ENCODE peak calls at places on chromosomes 5 and 9, in six cellular contexts. M is tibial artery; K is mammary epithelial cell; J is brain microvascular endothelial cell; P is CD8-positive, alpha-beta T cell; I is fibroblast of lung. E is an unnamed sample.

GRCh38 chr9:89116064-89116817 is 62.4 kb downstream of the SHC3 start:
- DNase-seq in M (no peak), K (peak), J (peak), P (no peak), I (peak), E (no peak)

GRCh38 chr5:65482727-65483473 is 1.2 kb upstream of the ADAMTS6 start:
- DNase-seq in M (no peak), K (peak), J (peak), P (no peak), I (peak), E (no peak)

GRCh38 chr9:14654932-14655331 is 38.3 kb downstream of the ZDHHC21 start:
- DNase-seq in M (no peak), K (no peak), J (no peak), P (no peak), I (peak), E (no peak)

GRCh38 chr5:65721775-65722574 is at the start of the genes NLN and SGTB:
- DNase-seq in M (peak), K (peak), J (peak), P (peak), I (peak), E (peak)

GRCh38 chr5:87394407-87394806 is 18.3 kb downstream of the CCNH start:
- DNase-seq in M (no peak), K (peak), J (peak), P (no peak), I (peak), E (no peak)

GRCh38 chr9:92934321-92934720 is 13.0 kb upstream of the FGD3 start:
- DNase-seq in M (no peak), K (no peak), J (no peak), P (no peak), I (no peak), E (no peak)

GRCh38 chr5:106964102-106964501 is 706.6 kb downstream of the EFNA5 start:
- DNase-seq in M (no peak), K (peak), J (no peak), P (no peak), I (peak), E (no peak)

GRCh38 chr5:174733836-174734235 is 9.5 kb downstream of the MSX2 start:
- DNase-seq in M (no peak), K (no peak), J (no peak), P (no peak), I (no peak), E (no peak)

GRCh38 chr5:11104543-11105151 is 343.6 kb upstream of the DAP start:
- DNase-seq in M (no peak), K (no peak), J (no peak), P (no peak), I (no peak), E (peak)

GRCh38 chr5:37109338-37109737 is 139.8 kb downstream of the CPLANE1 start:
- DNase-seq in M (no peak), K (no peak), J (no peak), P (no peak), I (no peak), E (no peak)

GRCh38 chr5:163478126-163478981 is 17.9 kb downstream of the HMMR start:
- DNase-seq in M (no peak), K (peak), J (no peak), P (no peak), I (peak), E (no peak)

GRCh38 chr9:134217431-134218210 is 53.3 kb upstream of the RNU6ATAC start:
- DNase-seq in M (no peak), K (no peak), J (no peak), P (no peak), I (no peak), E (no peak)

GRCh38 chr9:117030254-117030768 is 343.2 kb downstream of the TRIM32 start:
- DNase-seq in M (no peak), K (no peak), J (no peak), P (no peak), I (no peak), E (no peak)

GRCh38 chr5:31963961-31964360 is 210.2 kb downstream of the GOLPH3 start:
- DNase-seq in M (no peak), K (peak), J (no peak), P (no peak), I (no peak), E (no peak)

GRCh38 chr5:151740336-151740942 is 18.0 kb downstream of the ATOX1 start:
- DNase-seq in M (peak), K (peak), J (peak), P (peak), I (peak), E (peak)

GRCh38 chr5:78341445-78341844 is 19.0 kb upstream of the SCAMP1 start:
- DNase-seq in M (no peak), K (no peak), J (no peak), P (no peak), I (no peak), E (no peak)

GRCh38 chr9:34431661-34432060 is 26.7 kb downstream of the FAM219A start:
- DNase-seq in M (no peak), K (no peak), J (no peak), P (no peak), I (no peak), E (no peak)

GRCh38 chr9:123048748-123049147 is 15.3 kb downstream of the GPR21 start:
- DNase-seq in M (no peak), K (no peak), J (no peak), P (no peak), I (peak), E (no peak)

GRCh38 chr9:113563856-113564514 is 100.5 kb downstream of the RGS3 start:
- DNase-seq in M (peak), K (no peak), J (no peak), P (no peak), I (no peak), E (no peak)

GRCh38 chr9:114769664-114770063 is 36.2 kb downstream of the TNFSF15 start:
- DNase-seq in M (no peak), K (peak), J (no peak), P (no peak), I (peak), E (no peak)

GRCh38 chr5:100731768-100732167 is 171.3 kb downstream of the ST8SIA4 start:
- DNase-seq in M (no peak), K (no peak), J (no peak), P (peak), I (no peak), E (no peak)

GRCh38 chr9:81430727-81431126 is 258.6 kb downstream of the TLE1 start:
- DNase-seq in M (no peak), K (no peak), J (no peak), P (no peak), I (peak), E (no peak)

GRCh38 chr9:36877239-36877638 is 156.8 kb downstream of the PAX5 start:
- DNase-seq in M (no peak), K (no peak), J (no peak), P (no peak), I (no peak), E (no peak)

DNA sequence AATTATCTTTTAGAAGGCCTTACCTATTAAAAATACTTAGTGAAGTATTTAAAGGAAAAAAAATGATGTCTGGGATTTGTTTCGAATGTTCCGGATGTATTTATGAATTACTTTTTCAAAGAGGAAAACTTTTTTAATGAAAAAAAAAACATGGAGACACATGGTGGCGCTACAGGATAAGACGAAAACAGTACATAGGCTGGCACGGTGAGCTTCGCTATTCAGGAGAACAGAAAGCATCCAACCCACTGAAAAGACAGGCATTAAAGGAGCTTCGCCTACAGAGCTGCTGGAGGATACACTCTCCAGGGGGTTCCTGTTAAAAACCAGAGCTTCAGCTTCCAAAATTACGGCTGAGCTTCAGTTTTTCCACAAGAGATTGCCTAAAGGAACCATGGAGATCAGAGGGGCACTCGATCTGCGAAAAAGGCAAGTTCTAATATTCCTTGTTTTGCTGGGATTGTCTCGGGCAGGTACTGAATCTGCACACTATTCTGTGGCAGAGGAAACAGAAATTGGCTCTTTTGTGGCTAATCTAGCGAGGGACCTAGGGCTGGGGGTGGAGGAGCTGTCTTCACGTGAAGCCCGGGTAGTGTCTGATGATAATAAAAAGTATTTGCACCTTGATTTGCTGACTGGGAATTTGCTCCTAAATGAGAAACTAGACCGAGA is at the start of gene PCDHB14:
- DNase-seq in M (no peak), K (peak), J (no peak), P (no peak), I (peak), E (no peak)
- H3K4me3 ChIP-seq in M (peak), K (peak), J (no peak), P (no peak), I (no peak), E (peak)

GRCh38 chr5:120229036-120229435 is 235.1 kb upstream of the PRR16 start:
- DNase-seq in M (no peak), K (no peak), J (no peak), P (no peak), I (no peak), E (no peak)

GRCh38 chr5:120231563-120231962 is 232.5 kb upstream of the PRR16 start:
- DNase-seq in M (no peak), K (no peak), J (no peak), P (no peak), I (no peak), E (no peak)

DNA sequence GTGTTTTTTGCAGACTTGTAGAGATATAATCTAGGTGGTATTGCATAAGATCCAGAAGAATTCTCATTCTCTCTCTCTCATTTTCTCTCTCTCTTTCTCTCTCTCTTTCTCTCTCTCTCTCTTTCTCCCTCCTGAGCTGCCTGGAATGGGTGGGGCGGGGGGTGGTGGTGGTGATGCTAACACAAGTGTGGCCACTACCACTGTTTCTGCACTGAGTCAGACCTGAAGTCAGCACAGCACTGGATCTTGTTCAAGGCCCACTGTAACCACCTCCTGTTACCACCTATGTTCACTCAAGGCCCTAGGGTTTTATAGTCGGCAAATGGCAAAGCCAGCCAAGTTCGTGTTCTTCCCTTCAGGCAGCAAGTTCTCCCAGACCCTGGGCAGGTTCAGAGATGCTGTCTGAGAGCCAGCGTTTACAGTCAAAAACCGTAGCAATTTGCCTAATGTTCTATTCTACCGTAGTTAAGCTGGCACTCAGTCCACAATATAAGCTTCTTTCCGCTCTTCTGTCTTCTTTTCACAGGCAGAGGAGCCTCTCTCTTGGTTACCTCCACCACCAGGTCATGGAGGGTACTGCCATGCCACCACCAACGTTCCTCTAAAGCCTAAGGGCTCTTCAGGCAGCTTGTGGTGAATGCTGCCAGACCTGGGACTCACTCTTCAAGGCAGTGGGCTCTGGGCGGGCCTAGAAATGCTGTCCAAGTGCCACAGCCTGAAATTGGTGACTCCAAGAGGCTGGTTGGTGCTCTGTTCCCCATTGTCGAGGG is 235.7 kb upstream of the PRR16 start:
- DNase-seq in M (no peak), K (peak), J (no peak), P (no peak), I (no peak), E (no peak)
- TF ChIP-seq CTCF in M (no peak), K (no peak), J (peak), P (no peak), I (no peak), E (no peak)

DNA sequence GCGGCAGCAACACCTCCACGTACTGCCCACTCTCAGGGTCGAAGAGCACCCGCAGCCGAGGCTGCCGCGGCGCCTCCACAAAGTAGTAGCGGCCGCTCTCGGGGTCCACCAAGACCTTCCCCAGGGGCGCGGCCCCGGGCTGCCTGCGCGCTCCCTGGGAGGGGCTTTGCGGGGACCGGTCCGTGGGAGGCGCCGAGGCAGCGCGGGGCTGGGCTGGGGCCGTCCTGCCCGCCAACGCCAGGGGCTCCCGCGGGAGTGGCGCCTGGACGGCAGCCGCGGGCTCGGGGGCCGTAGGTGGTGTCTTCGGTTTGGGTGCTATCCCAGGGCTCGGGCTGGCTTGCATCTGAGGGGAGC is 2.6 kb upstream of the MZB1 start:
- DNase-seq in M (no peak), K (no peak), J (no peak), P (no peak), I (no peak), E (no peak)
- H3K27ac ChIP-seq in M (no peak), K (no peak), J (no peak), P (no peak), I (no peak), E (peak)

GRCh38 chr9:91572044-91572443 is 148.4 kb upstream of the NFIL3 start:
- DNase-seq in M (no peak), K (peak), J (no peak), P (no peak), I (peak), E (no peak)
- H3K4me3 ChIP-seq in M (no peak), K (no peak), J (no peak), P (no peak), I (no peak), E (no peak)

GRCh38 chr5:127746756-127747155 is 43.6 kb downstream of the CCDC192 start:
- DNase-seq in M (no peak), K (no peak), J (no peak), P (no peak), I (peak), E (no peak)
- TF ChIP-seq CTCF in M (peak), K (peak), J (peak), P (no peak), I (peak), E (peak)

GRCh38 chr9:137030931-137031527 is 859 bp downstream of the FUT7 start:
- DNase-seq in M (no peak), K (no peak), J (no peak), P (no peak), I (no peak), E (no peak)
- H3K27ac ChIP-seq in M (no peak), K (no peak), J (no peak), P (no peak), I (no peak), E (peak)

E was measured in upper lobe of left lung.